ENCODE peak calls at places on chromosomes 3 and 15, in six cellular contexts. Q, W, K, F, Y and L are unnamed samples.

GRCh38 chr15:61871926-61872522 is 188.2 kb downstream of the VPS13C start:
- DNase-seq in W (no peak), Q (no peak), K (no peak), F (no peak), Y (no peak), L (peak; percentile 28)

GRCh38 chr3:135176881-135177280 is 381.8 kb downstream of the EPHB1 start:
- DNase-seq in Y (no peak), F (no peak), Q (no peak), K (no peak), W (no peak), L (no peak)

GRCh38 chr15:93987068-93987467 is 244.3 kb upstream of the MCTP2 start:
- DNase-seq in W (no peak), F (no peak), Y (no peak), Q (no peak), K (no peak), L (no peak)

GRCh38 chr3:148955544-148956346 is 35.6 kb upstream of the GYG1 start:
- DNase-seq in Q (peak; percentile 76), Y (peak; percentile 44), K (peak; percentile 75), W (peak; percentile 81), F (peak; percentile 50), L (peak; percentile 17)

GRCh38 chr3:168113848-168114247 is 18.1 kb upstream of the GOLIM4 start:
- DNase-seq in F (no peak), K (no peak), Y (no peak), Q (no peak), W (no peak), L (no peak)

GRCh38 chr3:173770011-173770410 is 372.5 kb downstream of the NLGN1 start:
- DNase-seq in Y (no peak), Q (peak; percentile 27), W (no peak), K (no peak), F (no peak), L (no peak)

GRCh38 chr15:43469867-43470266 is 23.1 kb downstream of the TP53BP1 start:
- DNase-seq in F (no peak), W (no peak), K (no peak), Y (no peak), Q (peak; percentile 37), L (no peak)

GRCh38 chr3:67459131-67459530 is 195.3 kb downstream of the SUCLG2 start:
- DNase-seq in Y (no peak), K (no peak), F (no peak), W (no peak), Q (no peak), L (no peak)

GRCh38 chr15:36612063-36612788 is 32.8 kb downstream of the CDIN1 start:
- DNase-seq in Q (peak; percentile 95), W (no peak), K (no peak), Y (no peak), F (no peak), L (peak; percentile 85)

DNA sequence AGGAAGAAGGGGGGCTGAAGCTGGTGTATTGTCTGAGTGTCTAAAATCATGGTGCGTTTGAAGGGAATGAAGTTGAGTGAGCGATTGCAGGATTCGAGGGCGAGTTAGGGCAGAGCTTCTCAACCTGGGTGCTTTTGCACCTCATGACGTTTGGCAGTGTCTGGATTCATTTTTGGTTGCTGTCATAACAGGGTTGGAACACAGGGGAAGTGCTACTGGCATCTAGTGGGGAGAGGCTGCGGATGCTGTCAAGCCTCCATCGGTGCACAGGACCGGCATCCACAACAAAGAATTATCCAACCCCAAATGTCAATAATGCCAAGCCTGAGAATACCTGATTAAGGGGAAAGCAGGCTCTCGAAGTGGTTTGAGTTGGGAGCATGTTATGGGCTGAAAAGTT is 120.0 kb downstream of the SLCO3A1 start:
- DNase-seq in Q (no peak), K (no peak), F (no peak), Y (no peak), W (no peak), L (peak; percentile 49)
- TF ChIP-seq CTCF in Q (no peak), K (no peak), F (no peak), Y (no peak), W (no peak), L (peak; percentile 68)

GRCh38 chr15:101252836-101253235 is 988 bp upstream of the CHSY1 start:
- DNase-seq in K (no peak), Q (no peak), W (no peak), Y (no peak), F (no peak), L (no peak)
- H3K27ac ChIP-seq in K (peak overlapping the region; percentile 85), Q (peak overlapping the region; percentile 84), W (peak overlapping the region; percentile 85), Y (peak overlapping the region; percentile 84), F (no peak overlapping the region), L (no peak overlapping the region)

DNA sequence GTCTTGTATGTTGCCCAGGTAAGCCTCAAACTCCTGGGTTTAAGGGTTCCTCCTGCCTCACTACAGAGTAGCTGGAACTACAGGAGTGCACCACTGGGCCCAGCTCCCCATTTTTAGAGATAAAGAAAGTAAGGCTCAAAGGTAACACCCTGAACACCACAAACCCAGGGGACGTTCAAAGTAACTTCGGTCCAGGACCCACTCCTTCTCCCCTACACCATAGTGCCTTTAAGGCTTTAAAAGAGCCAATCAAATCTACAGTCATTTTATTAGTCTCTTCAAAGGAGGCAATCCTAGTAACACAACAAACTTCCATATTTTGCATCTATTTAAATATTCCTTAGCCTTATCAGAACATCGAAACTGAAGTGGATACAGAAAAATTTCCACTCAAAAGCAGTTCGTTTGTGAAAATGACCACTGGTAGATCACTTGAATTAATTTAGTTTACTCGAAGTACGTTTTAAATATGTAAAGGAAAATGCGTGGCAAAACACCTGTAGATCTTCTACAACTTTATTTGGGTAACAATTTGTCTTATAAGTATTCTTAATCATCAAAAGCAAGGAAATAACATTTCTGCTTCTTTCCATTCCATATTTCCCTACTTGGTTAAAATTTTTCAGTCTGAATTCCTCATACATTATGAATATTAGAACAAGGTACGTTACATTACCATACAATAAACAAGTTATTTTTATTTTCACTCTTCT is 1.8 kb downstream of the STAG1 start:
- DNase-seq in F (no peak), Y (no peak), W (no peak), K (no peak), Q (no peak), L (no peak)
- TF ChIP-seq CTCF in F (no peak), Y (no peak), W (no peak), K (no peak), Q (no peak), L (no peak)

GRCh38 chr3:171249171-171249692 is 211.0 kb downstream of the TNIK start:
- DNase-seq in Q (no peak), W (no peak), K (no peak), Y (no peak), F (no peak), L (no peak)
- H3K27ac ChIP-seq in Q (no peak overlapping the region), W (no peak overlapping the region), K (no peak overlapping the region), Y (no peak overlapping the region), F (no peak overlapping the region), L (no peak overlapping the region)

DNA sequence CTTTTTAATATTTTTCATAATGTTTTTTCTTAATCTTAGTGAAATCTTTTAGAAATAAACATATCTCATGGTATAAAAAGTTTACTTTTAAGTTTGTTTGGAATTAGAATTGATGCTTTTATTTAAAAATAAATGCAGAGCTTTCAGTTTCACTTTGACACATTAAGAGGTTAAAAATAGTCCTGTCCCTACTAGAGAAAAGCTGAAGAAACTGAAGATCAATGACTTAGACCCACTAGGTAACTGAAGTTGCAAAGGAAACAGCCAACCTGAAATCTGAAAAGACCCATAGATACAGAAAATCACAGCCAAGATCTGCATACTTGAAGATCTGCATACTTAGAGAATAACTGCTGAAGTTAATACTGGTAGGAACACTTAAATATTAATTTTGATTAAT is 237.6 kb downstream of the RAP2B start:
- DNase-seq in F (no peak), Q (no peak), W (no peak), Y (no peak), K (no peak), L (no peak)
- TF ChIP-seq CTCF in F (no peak), Q (no peak), W (no peak), Y (no peak), K (no peak), L (no peak)

GRCh38 chr3:16437640-16438039 is 75.9 kb downstream of the RFTN1 start:
- DNase-seq in K (no peak), Q (no peak), Y (no peak), F (no peak), W (no peak), L (no peak)

GRCh38 chr3:16441306-16441898 is 72.1 kb downstream of the RFTN1 start:
- DNase-seq in W (peak; percentile 6), Q (no peak), Y (no peak), F (no peak), K (no peak), L (no peak)

GRCh38 chr3:16439848-16440708 is 73.4 kb downstream of the RFTN1 start:
- DNase-seq in Y (no peak), W (no peak), F (no peak), K (no peak), Q (no peak), L (no peak)

GRCh38 chr3:16442730-16443129 is 70.8 kb downstream of the RFTN1 start:
- DNase-seq in F (no peak), W (no peak), Q (no peak), Y (no peak), K (no peak), L (no peak)

DNA sequence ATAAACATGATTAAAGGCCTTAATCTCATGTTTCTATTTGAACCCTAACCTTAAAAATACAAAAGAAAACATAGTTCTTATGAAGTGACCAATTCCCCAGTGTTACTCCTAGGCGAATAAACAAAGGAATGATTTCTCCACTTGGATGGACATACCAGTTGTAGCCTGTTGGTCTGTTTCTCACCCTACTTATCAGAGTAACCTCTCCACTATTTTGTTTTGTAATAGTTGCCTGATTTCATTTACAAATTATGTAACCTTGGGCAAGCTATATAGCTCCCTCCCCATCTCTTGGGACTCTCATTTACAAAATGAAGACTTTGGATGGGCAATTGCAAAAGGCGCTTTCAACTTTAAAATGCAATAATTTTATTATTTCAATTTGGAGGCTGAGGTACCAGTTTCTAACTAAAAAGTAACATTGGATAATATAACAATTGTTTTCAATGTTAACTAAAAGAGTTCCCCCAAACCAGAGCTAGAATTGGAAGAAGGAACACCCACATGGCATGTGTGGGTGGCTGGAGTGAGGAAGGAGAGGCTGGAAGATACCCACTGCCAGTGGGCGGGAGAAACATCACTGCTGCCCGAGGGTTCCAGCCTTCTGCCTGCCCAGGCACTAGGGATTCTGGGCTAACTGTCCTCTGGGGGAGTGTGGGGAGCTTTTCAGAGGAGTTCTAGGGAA is 74.2 kb downstream of the RFTN1 start:
- DNase-seq in K (no peak), W (no peak), Y (no peak), Q (no peak), F (no peak), L (no peak)
- H3K27ac ChIP-seq in K (peak overlapping the region; percentile 55), W (no peak overlapping the region), Y (peak overlapping the region; percentile 76), Q (no peak overlapping the region), F (no peak overlapping the region), L (no peak overlapping the region)